ENCODE peak calls at places on chromosome 20, in eight cellular contexts. One of them, this sample, is unnamed.
A peak's percentile ranks its signal among the peaks of the same experiment; 100 is the strongest.

GRCh38 chr20:44104807-44105517 is 82.0 kb downstream of the JPH2 start:
- DNase-seq in T-cell: no peak
- DNase-seq in AG04450: peak; percentile 74
- DNase-seq in activated naive CD4-positive, alpha-beta T cell: no peak
- DNase-seq in NCI-H1092 treated with DMSO at 0.1 percent for 48 hours: peak; percentile 20
- DNase-seq in stimulated activated CD8-positive, alpha-beta memory T cell treated with anti-CD3 and anti-CD28 coated beads, Interleukin-7, amount 100 ng/mL, for 48 hours: no peak
- DNase-seq in smooth muscle cell of the brain vasculature: no peak
- DNase-seq in Kasumi-1: no peak
- DNase-seq in this sample: peak; percentile 51

GRCh38 chr20:33280775-33281174 is 2.2 kb upstream of the BPIFB1 start:
- DNase-seq in T-cell: no peak
- DNase-seq in AG04450: no peak
- DNase-seq in activated naive CD4-positive, alpha-beta T cell: no peak
- DNase-seq in NCI-H1092 treated with DMSO at 0.1 percent for 48 hours: peak; percentile 15
- DNase-seq in stimulated activated CD8-positive, alpha-beta memory T cell treated with anti-CD3 and anti-CD28 coated beads, Interleukin-7, amount 100 ng/mL, for 48 hours: no peak
- DNase-seq in smooth muscle cell of the brain vasculature: no peak
- DNase-seq in Kasumi-1: no peak
- DNase-seq in this sample: no peak

GRCh38 chr20:4795394-4795793 is 73.7 kb downstream of the PRND start:
- DNase-seq in T-cell: no peak
- DNase-seq in AG04450: peak; percentile 47
- DNase-seq in activated naive CD4-positive, alpha-beta T cell: no peak
- DNase-seq in NCI-H1092 treated with DMSO at 0.1 percent for 48 hours: no peak
- DNase-seq in stimulated activated CD8-positive, alpha-beta memory T cell treated with anti-CD3 and anti-CD28 coated beads, Interleukin-7, amount 100 ng/mL, for 48 hours: no peak
- DNase-seq in smooth muscle cell of the brain vasculature: peak; percentile 15
- DNase-seq in Kasumi-1: peak; percentile 62
- DNase-seq in this sample: no peak

GRCh38 chr20:7392551-7392950 is 547.7 kb downstream of the HAO1 start:
- DNase-seq in T-cell: no peak
- DNase-seq in AG04450: no peak
- DNase-seq in activated naive CD4-positive, alpha-beta T cell: no peak
- DNase-seq in NCI-H1092 treated with DMSO at 0.1 percent for 48 hours: no peak
- DNase-seq in stimulated activated CD8-positive, alpha-beta memory T cell treated with anti-CD3 and anti-CD28 coated beads, Interleukin-7, amount 100 ng/mL, for 48 hours: no peak
- DNase-seq in smooth muscle cell of the brain vasculature: no peak
- DNase-seq in Kasumi-1: no peak
- DNase-seq in this sample: no peak

GRCh38 chr20:22106308-22106938 is 401.0 kb downstream of the PAX1 start:
- DNase-seq in T-cell: no peak
- DNase-seq in AG04450: no peak
- DNase-seq in activated naive CD4-positive, alpha-beta T cell: no peak
- DNase-seq in NCI-H1092 treated with DMSO at 0.1 percent for 48 hours: peak; percentile 26
- DNase-seq in stimulated activated CD8-positive, alpha-beta memory T cell treated with anti-CD3 and anti-CD28 coated beads, Interleukin-7, amount 100 ng/mL, for 48 hours: no peak
- DNase-seq in smooth muscle cell of the brain vasculature: peak; percentile 24
- DNase-seq in Kasumi-1: peak; percentile 11
- DNase-seq in this sample: peak; percentile 71

GRCh38 chr20:24955045-24955444 is 6.0 kb downstream of the CST7 start:
- DNase-seq in T-cell: no peak
- DNase-seq in AG04450: no peak
- DNase-seq in activated naive CD4-positive, alpha-beta T cell: no peak
- DNase-seq in NCI-H1092 treated with DMSO at 0.1 percent for 48 hours: no peak
- DNase-seq in stimulated activated CD8-positive, alpha-beta memory T cell treated with anti-CD3 and anti-CD28 coated beads, Interleukin-7, amount 100 ng/mL, for 48 hours: no peak
- DNase-seq in smooth muscle cell of the brain vasculature: no peak
- DNase-seq in Kasumi-1: no peak
- DNase-seq in this sample: no peak

GRCh38 chr20:46089076-46089337 is 755 bp downstream of the NCOA5 start:
- DNase-seq in T-cell: no peak
- DNase-seq in AG04450: no peak
- DNase-seq in activated naive CD4-positive, alpha-beta T cell: no peak
- DNase-seq in NCI-H1092 treated with DMSO at 0.1 percent for 48 hours: no peak
- DNase-seq in stimulated activated CD8-positive, alpha-beta memory T cell treated with anti-CD3 and anti-CD28 coated beads, Interleukin-7, amount 100 ng/mL, for 48 hours: no peak
- DNase-seq in smooth muscle cell of the brain vasculature: no peak
- DNase-seq in Kasumi-1: no peak
- DNase-seq in this sample: peak; percentile 11

GRCh38 chr20:56899495-56899894 is 270.4 kb downstream of the TFAP2C start:
- DNase-seq in T-cell: no peak
- DNase-seq in AG04450: no peak
- DNase-seq in activated naive CD4-positive, alpha-beta T cell: no peak
- DNase-seq in NCI-H1092 treated with DMSO at 0.1 percent for 48 hours: no peak
- DNase-seq in stimulated activated CD8-positive, alpha-beta memory T cell treated with anti-CD3 and anti-CD28 coated beads, Interleukin-7, amount 100 ng/mL, for 48 hours: no peak
- DNase-seq in smooth muscle cell of the brain vasculature: no peak
- DNase-seq in Kasumi-1: no peak
- DNase-seq in this sample: no peak

GRCh38 chr20:52975024-52975732 is 3.0 kb downstream of the TSHZ2 start:
- DNase-seq in T-cell: no peak
- DNase-seq in AG04450: no peak
- DNase-seq in activated naive CD4-positive, alpha-beta T cell: no peak
- DNase-seq in NCI-H1092 treated with DMSO at 0.1 percent for 48 hours: peak; percentile 43
- DNase-seq in stimulated activated CD8-positive, alpha-beta memory T cell treated with anti-CD3 and anti-CD28 coated beads, Interleukin-7, amount 100 ng/mL, for 48 hours: no peak
- DNase-seq in smooth muscle cell of the brain vasculature: no peak
- DNase-seq in Kasumi-1: no peak
- DNase-seq in this sample: no peak

GRCh38 chr20:62929051-62929538 is 2.8 kb upstream of the DIDO1 start:
- DNase-seq in T-cell: no peak
- DNase-seq in AG04450: no peak
- DNase-seq in activated naive CD4-positive, alpha-beta T cell: peak; percentile 58
- DNase-seq in NCI-H1092 treated with DMSO at 0.1 percent for 48 hours: no peak
- DNase-seq in stimulated activated CD8-positive, alpha-beta memory T cell treated with anti-CD3 and anti-CD28 coated beads, Interleukin-7, amount 100 ng/mL, for 48 hours: peak; percentile 45
- DNase-seq in smooth muscle cell of the brain vasculature: no peak
- DNase-seq in Kasumi-1: peak; percentile 73
- DNase-seq in this sample: peak; percentile 31

GRCh38 chr20:17161661-17162410 is 65.0 kb upstream of the PCSK2 start:
- DNase-seq in T-cell: no peak
- DNase-seq in AG04450: no peak
- DNase-seq in activated naive CD4-positive, alpha-beta T cell: no peak
- DNase-seq in NCI-H1092 treated with DMSO at 0.1 percent for 48 hours: no peak
- DNase-seq in stimulated activated CD8-positive, alpha-beta memory T cell treated with anti-CD3 and anti-CD28 coated beads, Interleukin-7, amount 100 ng/mL, for 48 hours: no peak
- DNase-seq in smooth muscle cell of the brain vasculature: no peak
- DNase-seq in Kasumi-1: no peak
- DNase-seq in this sample: no peak

GRCh38 chr20:62118113-62119043 is 3.9 kb upstream of the LSM14B start:
- DNase-seq in T-cell: no peak
- DNase-seq in AG04450: no peak
- DNase-seq in activated naive CD4-positive, alpha-beta T cell: no peak
- DNase-seq in NCI-H1092 treated with DMSO at 0.1 percent for 48 hours: no peak
- DNase-seq in stimulated activated CD8-positive, alpha-beta memory T cell treated with anti-CD3 and anti-CD28 coated beads, Interleukin-7, amount 100 ng/mL, for 48 hours: no peak
- DNase-seq in smooth muscle cell of the brain vasculature: no peak
- DNase-seq in Kasumi-1: no peak
- DNase-seq in this sample: no peak

GRCh38 chr20:53643031-53643832 is 49.6 kb upstream of the ZNF217 start:
- DNase-seq in T-cell: peak; percentile 66
- DNase-seq in AG04450: no peak
- DNase-seq in activated naive CD4-positive, alpha-beta T cell: peak; percentile 57
- DNase-seq in NCI-H1092 treated with DMSO at 0.1 percent for 48 hours: no peak
- DNase-seq in stimulated activated CD8-positive, alpha-beta memory T cell treated with anti-CD3 and anti-CD28 coated beads, Interleukin-7, amount 100 ng/mL, for 48 hours: peak; percentile 9
- DNase-seq in smooth muscle cell of the brain vasculature: no peak
- DNase-seq in Kasumi-1: peak; percentile 90
- DNase-seq in this sample: no peak

GRCh38 chr20:53984354-53984753 is 86.0 kb downstream of the BCAS1 start:
- DNase-seq in T-cell: no peak
- DNase-seq in AG04450: no peak
- DNase-seq in activated naive CD4-positive, alpha-beta T cell: no peak
- DNase-seq in NCI-H1092 treated with DMSO at 0.1 percent for 48 hours: no peak
- DNase-seq in stimulated activated CD8-positive, alpha-beta memory T cell treated with anti-CD3 and anti-CD28 coated beads, Interleukin-7, amount 100 ng/mL, for 48 hours: no peak
- DNase-seq in smooth muscle cell of the brain vasculature: no peak
- DNase-seq in Kasumi-1: no peak
- DNase-seq in this sample: no peak

GRCh38 chr20:41905186-41905585 is 287.0 kb upstream of the CHD6 start:
- DNase-seq in T-cell: no peak
- DNase-seq in AG04450: no peak
- DNase-seq in activated naive CD4-positive, alpha-beta T cell: no peak
- DNase-seq in NCI-H1092 treated with DMSO at 0.1 percent for 48 hours: no peak
- DNase-seq in stimulated activated CD8-positive, alpha-beta memory T cell treated with anti-CD3 and anti-CD28 coated beads, Interleukin-7, amount 100 ng/mL, for 48 hours: no peak
- DNase-seq in smooth muscle cell of the brain vasculature: no peak
- DNase-seq in Kasumi-1: no peak
- DNase-seq in this sample: no peak

GRCh38 chr20:3430376-3431069 is 23.1 kb upstream of the DNAAF9 start:
- DNase-seq in T-cell: no peak
- DNase-seq in AG04450: no peak
- DNase-seq in activated naive CD4-positive, alpha-beta T cell: no peak
- DNase-seq in NCI-H1092 treated with DMSO at 0.1 percent for 48 hours: no peak
- DNase-seq in stimulated activated CD8-positive, alpha-beta memory T cell treated with anti-CD3 and anti-CD28 coated beads, Interleukin-7, amount 100 ng/mL, for 48 hours: no peak
- DNase-seq in smooth muscle cell of the brain vasculature: no peak
- DNase-seq in Kasumi-1: peak; percentile 91
- DNase-seq in this sample: no peak

GRCh38 chr20:61436674-61437279 is 184.7 kb downstream of the CDH4 start:
- DNase-seq in T-cell: no peak
- DNase-seq in AG04450: no peak
- DNase-seq in activated naive CD4-positive, alpha-beta T cell: no peak
- DNase-seq in NCI-H1092 treated with DMSO at 0.1 percent for 48 hours: no peak
- DNase-seq in stimulated activated CD8-positive, alpha-beta memory T cell treated with anti-CD3 and anti-CD28 coated beads, Interleukin-7, amount 100 ng/mL, for 48 hours: no peak
- DNase-seq in smooth muscle cell of the brain vasculature: peak; percentile 29
- DNase-seq in Kasumi-1: no peak
- DNase-seq in this sample: no peak

GRCh38 chr20:43563429-43563828 is 4.6 kb downstream of the SGK2 start:
- DNase-seq in T-cell: no peak
- DNase-seq in AG04450: no peak
- DNase-seq in activated naive CD4-positive, alpha-beta T cell: no peak
- DNase-seq in NCI-H1092 treated with DMSO at 0.1 percent for 48 hours: no peak
- DNase-seq in stimulated activated CD8-positive, alpha-beta memory T cell treated with anti-CD3 and anti-CD28 coated beads, Interleukin-7, amount 100 ng/mL, for 48 hours: no peak
- DNase-seq in smooth muscle cell of the brain vasculature: no peak
- DNase-seq in Kasumi-1: no peak
- DNase-seq in this sample: no peak

GRCh38 chr20:44924526-44924925 is 14.7 kb downstream of the PABPC1L start:
- DNase-seq in T-cell: no peak
- DNase-seq in AG04450: no peak
- DNase-seq in activated naive CD4-positive, alpha-beta T cell: no peak
- DNase-seq in NCI-H1092 treated with DMSO at 0.1 percent for 48 hours: no peak
- DNase-seq in stimulated activated CD8-positive, alpha-beta memory T cell treated with anti-CD3 and anti-CD28 coated beads, Interleukin-7, amount 100 ng/mL, for 48 hours: no peak
- DNase-seq in smooth muscle cell of the brain vasculature: no peak
- DNase-seq in Kasumi-1: no peak
- DNase-seq in this sample: no peak

GRCh38 chr20:5492941-5493340 is 176.2 kb upstream of the PROKR2 start:
- DNase-seq in T-cell: no peak
- DNase-seq in AG04450: no peak
- DNase-seq in activated naive CD4-positive, alpha-beta T cell: no peak
- DNase-seq in NCI-H1092 treated with DMSO at 0.1 percent for 48 hours: no peak
- DNase-seq in stimulated activated CD8-positive, alpha-beta memory T cell treated with anti-CD3 and anti-CD28 coated beads, Interleukin-7, amount 100 ng/mL, for 48 hours: no peak
- DNase-seq in smooth muscle cell of the brain vasculature: no peak
- DNase-seq in Kasumi-1: no peak
- DNase-seq in this sample: no peak